ENCODE peak calls at places on chromosomes 7 and 10, in nine cellular contexts. L, J, M, P, B, I, Q, K and U are unnamed samples.

GRCh38 chr10:129786216-129786615 is 177.9 kb downstream of the EBF3 start:
- DNase-seq in L (no peak), J (no peak), M (no peak), P (no peak), B (peak), I (no peak), Q (no peak), K (no peak), U (no peak)

GRCh38 chr10:43702213-43702935 is 53.7 kb upstream of the ZNF32 start:
- DNase-seq in L (no peak), J (no peak), M (no peak), P (no peak), B (peak), I (no peak), Q (no peak), K (no peak), U (no peak)

GRCh38 chr7:930975-931758 is 23.3 kb downstream of the ADAP1 start:
- DNase-seq in L (no peak), J (no peak), M (no peak), P (no peak), B (peak), I (no peak), Q (no peak), K (peak), U (no peak)

GRCh38 chr10:10786334-10787090 is 231.2 kb upstream of the CELF2 start:
- DNase-seq in L (no peak), J (peak), M (peak), P (peak), B (no peak), I (no peak), Q (no peak), K (no peak), U (no peak)

GRCh38 chr7:28107960-28108359 is 72.6 kb downstream of the JAZF1 start:
- DNase-seq in L (no peak), J (peak), M (peak), P (no peak), B (no peak), I (no peak), Q (no peak), K (no peak), U (no peak)

GRCh38 chr10:33116293-33116697 is 158.3 kb upstream of the ITGB1 start:
- DNase-seq in L (peak), J (peak), M (no peak), P (peak), B (no peak), I (peak), Q (no peak), K (no peak), U (peak)

GRCh38 chr10:30114871-30115270 is 55.5 kb upstream of the JCAD start:
- DNase-seq in L (peak), J (peak), M (peak), P (peak), B (no peak), I (no peak), Q (no peak), K (no peak), U (no peak)

GRCh38 chr7:22147113-22147512 is 201.4 kb upstream of the CDCA7L start:
- DNase-seq in L (no peak), J (no peak), M (no peak), P (peak), B (no peak), I (no peak), Q (no peak), K (no peak), U (no peak)

GRCh38 chr10:112827951-112828350 is 122.1 kb upstream of the TCF7L2 start:
- DNase-seq in L (no peak), J (peak), M (peak), P (no peak), B (no peak), I (no peak), Q (no peak), K (no peak), U (no peak)

GRCh38 chr7:3427957-3428356 is 126.9 kb downstream of the SDK1 start:
- DNase-seq in L (no peak), J (no peak), M (no peak), P (no peak), B (no peak), I (no peak), Q (no peak), K (no peak), U (no peak)

GRCh38 chr7:129212126-129212525 is 12.7 kb upstream of the AHCYL2 start:
- DNase-seq in L (no peak), J (no peak), M (no peak), P (no peak), B (no peak), I (no peak), Q (no peak), K (no peak), U (no peak)

GRCh38 chr7:30708412-30708811 is 26.2 kb upstream of the CRHR2 start:
- DNase-seq in L (no peak), J (peak), M (no peak), P (no peak), B (no peak), I (no peak), Q (no peak), K (no peak), U (no peak)

GRCh38 chr7:141700848-141701371 is 1.1 kb downstream of the DENND11 start:
- DNase-seq in L (peak), J (no peak), M (no peak), P (peak), B (peak), I (no peak), Q (no peak), K (no peak), U (no peak)

GRCh38 chr7:3280445-3280844 is 20.6 kb upstream of the SDK1 start:
- DNase-seq in L (no peak), J (no peak), M (no peak), P (no peak), B (no peak), I (no peak), Q (no peak), K (no peak), U (no peak)

GRCh38 chr10:50508315-50509051 is 115.3 kb downstream of the SGMS1 start:
- DNase-seq in L (no peak), J (no peak), M (no peak), P (no peak), B (no peak), I (no peak), Q (no peak), K (no peak), U (no peak)

GRCh38 chr10:101777085-101777856 is 1.4 kb upstream of the FGF8 start:
- DNase-seq in L (no peak), J (no peak), M (no peak), P (no peak), B (peak), I (no peak), Q (no peak), K (no peak), U (no peak)

GRCh38 chr7:2013381-2014311 is 219.1 kb downstream of the MAD1L1 start:
- DNase-seq in L (peak), J (no peak), M (no peak), P (no peak), B (peak), I (no peak), Q (no peak), K (peak), U (no peak)

GRCh38 chr10:16967866-16968721 is 150.9 kb upstream of the RSU1 start:
- DNase-seq in L (no peak), J (peak), M (peak), P (peak), B (no peak), I (peak), Q (no peak), K (no peak), U (peak)

GRCh38 chr10:132796846-132797245 is 10.9 kb upstream of the NKX6-2 start:
- DNase-seq in L (no peak), J (no peak), M (no peak), P (no peak), B (peak), I (no peak), Q (no peak), K (no peak), U (no peak)

GRCh38 chr10:14414901-14415300 is 84.2 kb upstream of the FRMD4A start:
- DNase-seq in L (no peak), J (peak), M (peak), P (peak), B (no peak), I (no peak), Q (no peak), K (no peak), U (no peak)

GRCh38 chr10:34743804-34744203 is 71.3 kb downstream of the PARD3 start:
- DNase-seq in L (peak), J (no peak), M (peak), P (no peak), B (no peak), I (no peak), Q (no peak), K (no peak), U (no peak)

GRCh38 chr7:4173615-4174014 is 508.5 kb upstream of the FOXK1 start:
- DNase-seq in L (no peak), J (no peak), M (no peak), P (no peak), B (peak), I (no peak), Q (no peak), K (no peak), U (no peak)

GRCh38 chr7:39130740-39131538 is 153.2 kb downstream of the POU6F2 start:
- DNase-seq in L (no peak), J (no peak), M (no peak), P (no peak), B (no peak), I (no peak), Q (no peak), K (peak), U (no peak)

GRCh38 chr7:56106108-56107073 is at the start of gene CHCHD2:
- DNase-seq in L (peak), J (peak), M (peak), P (peak), B (peak), I (peak), Q (peak), K (peak), U (no peak)

GRCh38 chr10:35765039-35765662 is 123.1 kb upstream of the FZD8 start:
- DNase-seq in L (peak), J (no peak), M (no peak), P (peak), B (peak), I (no peak), Q (no peak), K (peak), U (no peak)

GRCh38 chr10:35768731-35769130 is 126.6 kb upstream of the FZD8 start:
- DNase-seq in L (no peak), J (no peak), M (no peak), P (no peak), B (no peak), I (no peak), Q (no peak), K (no peak), U (no peak)

GRCh38 chr10:35768011-35768410 is 125.9 kb upstream of the FZD8 start:
- DNase-seq in L (no peak), J (peak), M (no peak), P (no peak), B (no peak), I (no peak), Q (no peak), K (no peak), U (no peak)

GRCh38 chr10:35770817-35771355 is 128.8 kb upstream of the FZD8 start:
- DNase-seq in L (no peak), J (no peak), M (no peak), P (no peak), B (no peak), I (no peak), Q (no peak), K (no peak), U (no peak)

GRCh38 chr10:35765996-35766395 is 123.9 kb upstream of the FZD8 start:
- DNase-seq in L (no peak), J (no peak), M (no peak), P (no peak), B (no peak), I (no peak), Q (no peak), K (no peak), U (no peak)
- TF ChIP-seq CTCF in L (no peak), J (no peak), M (no peak), P (no peak), B (no peak), I (no peak), Q (no peak), K (no peak), U (no peak)

GRCh38 chr10:71217266-71218045 is 5.1 kb downstream of the UNC5B start:
- DNase-seq in L (no peak), J (no peak), M (peak), P (no peak), B (no peak), I (no peak), Q (no peak), K (no peak), U (no peak)
- TF ChIP-seq CTCF in L (no peak), J (no peak), M (no peak), P (no peak), B (no peak), I (no peak), Q (no peak), K (no peak), U (no peak)

GRCh38 chr10:21524526-21525366 is 736 bp downstream of the SKIDA1 start:
- DNase-seq in L (no peak), J (peak), M (peak), P (peak), B (no peak), I (no peak), Q (no peak), K (peak), U (peak)

GRCh38 chr10:21523557-21524008 is 1.9 kb downstream of the SKIDA1 start:
- DNase-seq in L (no peak), J (no peak), M (no peak), P (no peak), B (no peak), I (no peak), Q (no peak), K (no peak), U (no peak)

GRCh38 chr10:21521910-21522533 is 3.5 kb downstream of the SKIDA1 start:
- DNase-seq in L (no peak), J (no peak), M (no peak), P (no peak), B (no peak), I (no peak), Q (no peak), K (no peak), U (no peak)

GRCh38 chr10:21524131-21524525 is 1.4 kb downstream of the SKIDA1 start:
- DNase-seq in L (no peak), J (no peak), M (no peak), P (no peak), B (no peak), I (no peak), Q (no peak), K (no peak), U (no peak)

GRCh38 chr10:21523007-21523406 is 2.5 kb downstream of the SKIDA1 start:
- DNase-seq in L (no peak), J (no peak), M (no peak), P (no peak), B (no peak), I (no peak), Q (no peak), K (no peak), U (no peak)
- TF ChIP-seq CTCF in L (no peak), J (no peak), M (no peak), P (no peak), B (no peak), I (no peak), Q (peak), K (no peak), U (no peak)

DNA sequence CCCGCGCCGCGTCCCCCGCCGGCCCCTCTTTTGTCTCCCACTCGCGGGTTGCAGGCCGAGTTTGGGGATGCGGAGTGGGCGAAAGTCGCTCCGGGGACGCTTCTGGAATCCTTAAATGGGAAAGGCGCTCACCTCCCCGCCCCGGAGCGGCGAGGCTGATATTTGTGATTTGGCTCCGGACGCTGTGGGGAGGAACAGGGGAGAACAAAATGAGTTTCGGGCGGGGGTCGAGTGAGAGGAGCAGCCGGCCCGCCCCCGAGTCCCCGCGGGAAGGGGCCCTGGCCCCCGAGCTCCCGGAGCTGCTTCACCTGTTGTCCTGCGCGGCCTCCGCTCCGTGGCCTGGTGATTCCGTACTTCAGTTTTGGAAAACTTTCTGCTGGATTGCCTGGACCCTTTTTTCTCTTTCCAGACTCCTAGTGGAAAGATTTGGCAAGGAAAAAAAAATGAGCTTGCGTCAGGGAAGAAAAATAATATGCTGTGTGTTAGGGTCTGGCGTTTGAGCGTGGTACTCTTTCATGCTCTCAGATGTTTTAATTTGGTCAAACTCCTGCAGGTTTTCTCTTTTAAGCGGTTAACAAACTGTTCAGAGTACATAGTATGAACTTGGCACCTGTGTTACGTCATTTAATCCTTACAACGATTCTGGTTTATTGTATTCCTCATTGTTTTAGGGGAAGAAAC is 831 bp downstream of the BMPR1A start:
- DNase-seq in L (peak), J (peak), M (peak), P (peak), B (no peak), I (peak), Q (peak), K (peak), U (peak)
- TF ChIP-seq CTCF in L (peak), J (peak), M (peak), P (peak), B (peak), I (peak), Q (peak), K (peak), U (no peak)